ENCODE peak calls at places on chromosome 7, in seven cellular contexts. C is thoracic aorta, V is stomach, S is Peyer's patch, K is K562, D is spleen, X is fibroblast of pulmonary artery. L is an unnamed sample.

GRCh38 chr7:44693641-44694313 is 54.9 kb upstream of the ZMIZ2 start:
- DNase-seq in C (no peak), V (no peak), S (no peak), K (no peak), D (no peak), X (peak), L (peak)

GRCh38 chr7:136045992-136046391 is 68.8 kb upstream of the MTPN start:
- DNase-seq in C (no peak), V (no peak), S (no peak), K (no peak), D (no peak), X (no peak), L (no peak)

GRCh38 chr7:151862606-151863381 is 14.1 kb downstream of the PRKAG2 start:
- DNase-seq in C (no peak), V (no peak), S (peak), K (no peak), D (peak), X (no peak), L (no peak)

GRCh38 chr7:112336261-112336660 is 114.0 kb upstream of the IFRD1 start:
- DNase-seq in C (no peak), V (no peak), S (no peak), K (no peak), D (no peak), X (no peak), L (no peak)

GRCh38 chr7:7554021-7554432 is 12.7 kb upstream of the MIOS start:
- DNase-seq in C (no peak), V (no peak), S (no peak), K (no peak), D (no peak), X (peak), L (no peak)

GRCh38 chr7:128453836-128454804 is 1.6 kb upstream of the HILPDA start:
- DNase-seq in C (peak), V (peak), S (peak), K (no peak), D (peak), X (peak), L (no peak)

GRCh38 chr7:76077435-76077834 is 29.5 kb downstream of the MDH2 start:
- DNase-seq in C (no peak), V (no peak), S (no peak), K (no peak), D (no peak), X (no peak), L (no peak)

GRCh38 chr7:124085168-124085567 is 52.3 kb upstream of the TMEM229A start:
- DNase-seq in C (no peak), V (peak), S (peak), K (no peak), D (no peak), X (peak), L (peak)

GRCh38 chr7:42217053-42217452 is 20.0 kb downstream of the GLI3 start:
- DNase-seq in C (no peak), V (no peak), S (no peak), K (no peak), D (no peak), X (no peak), L (no peak)

GRCh38 chr7:73625276-73625675 is 954 bp upstream of the MLXIPL start:
- DNase-seq in C (no peak), V (no peak), S (no peak), K (no peak), D (no peak), X (no peak), L (no peak)

GRCh38 chr7:73624669-73625001 is 313 bp upstream of the MLXIPL start:
- DNase-seq in C (no peak), V (no peak), S (no peak), K (no peak), D (no peak), X (no peak), L (no peak)

GRCh38 chr7:73628504-73628903 is 4.2 kb upstream of the MLXIPL start:
- DNase-seq in C (no peak), V (no peak), S (no peak), K (no peak), D (no peak), X (no peak), L (no peak)

GRCh38 chr7:73623798-73624668 is at the start of gene MLXIPL:
- DNase-seq in C (peak), V (peak), S (peak), K (peak), D (peak), X (peak), L (peak)

DNA sequence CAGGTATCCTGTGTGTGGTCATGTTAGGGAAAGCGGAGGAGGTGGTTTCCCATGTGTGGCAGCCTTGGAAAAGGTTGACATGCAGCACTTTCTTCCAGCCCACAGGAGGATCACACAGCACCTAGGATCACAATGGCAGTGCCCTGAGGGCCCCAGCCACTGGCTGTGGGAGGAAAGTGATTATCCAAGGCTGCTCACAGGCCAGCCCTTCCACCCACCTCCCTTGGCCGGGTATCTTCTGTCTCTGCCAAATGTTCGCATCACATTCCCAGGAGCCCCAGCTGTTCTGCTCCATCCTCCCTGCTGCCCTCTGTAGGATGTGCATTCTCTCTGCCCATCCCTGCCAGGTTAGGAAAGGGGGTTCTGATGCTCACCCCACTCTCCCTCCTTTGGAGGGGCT is 2.5 kb upstream of the MLXIPL start:
- DNase-seq in C (no peak), V (no peak), S (no peak), K (no peak), D (no peak), X (peak), L (peak)
- TF ChIP-seq CTCF in C (no peak), V (no peak), S (no peak), K (no peak), D (no peak), X (peak), L (peak)

GRCh38 chr7:140869430-140869829 is 55.3 kb downstream of the BRAF start:
- DNase-seq in C (no peak), V (no peak), S (no peak), K (no peak), D (no peak), X (no peak), L (no peak)
- H3K4me3 ChIP-seq in C (no peak), V (no peak), S (no peak), K (no peak), D (no peak), X (no peak), L (no peak)

GRCh38 chr7:142012825-142013506 is 17.3 kb downstream of the MGAM start:
- DNase-seq in C (no peak), V (no peak), S (no peak), K (no peak), D (no peak), X (no peak), L (peak)
- TF ChIP-seq CTCF in C (no peak), V (no peak), S (no peak), K (no peak), D (no peak), X (no peak), L (peak)

GRCh38 chr7:140317597-140317996 is 80.7 kb downstream of the SLC37A3 start:
- DNase-seq in C (no peak), V (no peak), S (no peak), K (peak), D (no peak), X (no peak), L (no peak)

GRCh38 chr7:140314571-140315480 is 83.5 kb downstream of the SLC37A3 start:
- DNase-seq in C (no peak), V (no peak), S (no peak), K (no peak), D (no peak), X (no peak), L (peak)

GRCh38 chr7:140317999-140318398 is 80.3 kb downstream of the SLC37A3 start:
- DNase-seq in C (no peak), V (no peak), S (no peak), K (no peak), D (no peak), X (no peak), L (no peak)

GRCh38 chr7:140315498-140316164 is 82.7 kb downstream of the SLC37A3 start:
- DNase-seq in C (no peak), V (no peak), S (no peak), K (no peak), D (no peak), X (no peak), L (no peak)

DNA sequence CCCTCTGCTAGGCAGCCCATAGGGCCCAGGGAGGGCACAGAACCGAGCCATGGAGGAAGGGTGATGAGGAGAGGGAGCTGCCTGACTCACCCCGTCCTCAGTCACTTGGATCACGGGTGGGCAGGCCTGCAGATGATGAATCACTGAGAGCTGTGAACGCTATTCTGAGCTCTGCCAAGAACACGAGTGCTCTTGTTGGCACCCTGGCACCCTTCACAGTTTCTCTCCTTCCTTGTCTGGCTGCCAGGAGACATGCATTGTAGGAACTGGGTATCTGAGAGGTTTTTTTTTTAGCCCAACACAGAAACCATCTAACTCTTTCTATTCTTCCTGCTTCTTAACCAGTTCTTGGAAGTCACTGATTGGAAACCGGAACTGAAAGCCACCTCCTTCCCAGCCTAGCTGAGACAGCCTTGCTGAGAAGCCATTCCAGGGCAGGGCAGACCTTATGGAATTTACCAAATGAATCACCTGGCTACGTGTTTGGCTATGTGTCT is 82.1 kb downstream of the SLC37A3 start:
- DNase-seq in C (peak), V (peak), S (peak), K (no peak), D (no peak), X (peak), L (peak)
- H3K4me3 ChIP-seq in C (peak), V (peak), S (peak), K (no peak), D (no peak), X (no peak), L (peak)

GRCh38 chr7:4996696-4997222 is 37.8 kb upstream of the MMD2 start:
- DNase-seq in C (no peak), V (no peak), S (no peak), K (no peak), D (no peak), X (no peak), L (no peak)
- TF ChIP-seq CTCF in C (no peak), V (no peak), S (no peak), K (peak), D (no peak), X (no peak), L (no peak)

GRCh38 chr7:27079234-27079975 is 16.4 kb downstream of the HOXA1 start:
- DNase-seq in C (no peak), V (no peak), S (no peak), K (no peak), D (no peak), X (no peak), L (no peak)
- H3K4me3 ChIP-seq in C (no peak), V (no peak), S (no peak), K (no peak), D (no peak), X (no peak), L (no peak)

DNA sequence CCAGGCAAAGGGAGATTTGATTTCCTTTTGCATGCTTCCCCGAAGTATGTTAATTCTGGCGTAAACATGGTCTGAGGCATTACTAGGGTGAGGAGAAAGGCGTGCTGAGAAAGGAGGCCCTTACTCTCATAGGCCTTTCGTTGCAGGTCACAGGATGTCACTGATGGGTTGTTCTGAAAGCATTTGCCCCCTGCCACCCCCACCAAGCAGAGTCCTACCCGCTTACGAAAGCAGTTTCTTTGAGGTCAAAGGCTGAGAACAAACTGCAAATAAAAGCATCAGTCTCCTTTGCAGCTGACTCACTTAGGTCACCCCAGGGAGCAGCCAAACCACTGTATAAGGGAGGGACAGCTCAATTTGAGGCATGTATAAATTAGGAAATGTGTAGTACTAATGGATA is 57.1 kb downstream of the BPGM start:
- DNase-seq in C (no peak), V (no peak), S (no peak), K (no peak), D (no peak), X (peak), L (no peak)
- TF ChIP-seq CTCF in C (no peak), V (no peak), S (no peak), K (no peak), D (no peak), X (no peak), L (no peak)

L was measured in epithelial cell of esophagus.